ENCODE peak calls at places on chromosome 2, in six cellular contexts. D is left lung, O is cardiac muscle cell, E is PC-3, K is AG04449, P is fibroblast of the aortic adventitia. R is an unnamed sample.
A peak's percentile ranks its signal among the peaks of the same experiment; 100 is the strongest.

GRCh38 chr2:127498386-127498785 is 27.9 kb downstream of the IWS1 start:
- DNase-seq in P (peak; percentile 21), O (peak; percentile 61), D (no peak), K (peak; percentile 55), E (peak; percentile 83), R (peak; percentile 69)

GRCh38 chr2:46134531-46135229 is 162.5 kb upstream of the EPAS1 start:
- DNase-seq in O (peak; percentile 80), K (no peak), E (no peak), D (no peak), P (peak; percentile 89), R (peak; percentile 69)

GRCh38 chr2:203959265-203960034 is 22.9 kb downstream of the ICOS start:
- DNase-seq in K (no peak), D (no peak), O (no peak), E (no peak), P (no peak), R (no peak)

GRCh38 chr2:25831744-25832449 is 46.4 kb downstream of the ASXL2 start:
- DNase-seq in E (no peak), P (no peak), O (no peak), K (no peak), D (no peak), R (no peak)

GRCh38 chr2:50448556-50448955 is 583.4 kb downstream of the NRXN1 start:
- DNase-seq in E (no peak), K (no peak), O (no peak), D (no peak), P (no peak), R (no peak)

GRCh38 chr2:48712151-48712550 is 43.4 kb downstream of the LHCGR start:
- DNase-seq in E (peak; percentile 45), D (no peak), P (no peak), O (no peak), K (no peak), R (no peak)

GRCh38 chr2:62287895-62288589 is 92.1 kb downstream of the B3GNT2 start:
- DNase-seq in O (peak; percentile 52), P (peak; percentile 46), D (no peak), E (peak; percentile 92), K (no peak), R (peak; percentile 92)

GRCh38 chr2:180707867-180708205 is 272.6 kb upstream of the UBE2E3 start:
- DNase-seq in E (peak; percentile 93), P (peak; percentile 93), O (peak; percentile 91), D (no peak), K (peak; percentile 52), R (peak; percentile 98)

GRCh38 chr2:238093181-238094140 is 6.7 kb upstream of the ESPNL start:
- DNase-seq in O (no peak), E (no peak), P (no peak), D (peak; percentile 67), K (no peak), R (no peak)

GRCh38 chr2:136297974-136298373 is 180.0 kb upstream of the CXCR4 start:
- DNase-seq in K (no peak), P (no peak), O (no peak), D (no peak), E (no peak), R (no peak)

GRCh38 chr2:172928754-172929153 is 146.9 kb upstream of the MAP3K20 start:
- DNase-seq in O (peak; percentile 87), D (no peak), P (peak; percentile 76), E (no peak), K (peak; percentile 58), R (peak; percentile 39)

DNA sequence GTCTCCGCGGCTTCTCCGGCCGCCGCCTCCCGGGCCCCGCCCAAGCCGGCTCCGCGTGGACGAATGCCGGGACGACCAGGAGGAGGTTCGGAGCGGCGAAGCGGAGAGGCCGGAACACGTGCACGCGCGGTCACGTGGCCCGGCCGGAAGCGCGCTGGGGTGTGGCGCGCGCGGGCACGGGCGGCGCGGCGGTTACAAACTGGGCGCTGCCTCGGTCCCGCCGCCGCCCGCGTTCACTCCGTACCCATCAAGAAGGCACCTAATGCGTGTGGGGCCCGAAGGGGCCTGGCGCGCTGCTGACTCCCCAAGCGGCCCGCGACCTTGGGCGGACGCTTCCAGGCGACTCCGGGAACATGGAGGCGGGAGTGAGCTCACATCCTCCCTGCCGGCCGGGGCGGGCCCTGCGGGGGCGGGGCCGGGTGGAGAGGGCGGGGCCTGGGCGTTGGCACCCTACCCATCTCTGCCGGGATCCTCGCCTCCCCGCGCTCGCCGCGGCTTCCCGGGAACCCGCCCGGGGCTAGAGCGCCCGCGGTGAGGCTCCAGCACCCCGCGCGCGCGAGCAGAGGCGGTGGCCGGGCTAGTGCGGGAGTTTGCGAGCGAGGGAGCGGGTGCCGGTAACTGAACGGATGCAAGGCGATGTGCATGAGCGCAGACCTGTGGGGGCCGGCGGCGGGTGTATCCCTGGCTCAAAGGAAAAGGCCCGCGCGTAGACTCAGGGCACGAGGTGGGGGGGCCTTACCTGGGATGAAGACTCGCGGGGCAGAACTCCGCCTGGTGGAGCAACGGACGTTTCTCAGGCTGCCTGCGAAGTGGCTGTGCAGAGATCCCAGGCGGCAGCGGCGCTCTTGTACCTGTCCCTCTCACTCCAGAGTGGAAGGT is at the start of gene TMEM185B:
- DNase-seq in O (peak; percentile 88), P (peak; percentile 78), E (peak; percentile 88), K (no peak), D (peak; percentile 98), R (peak; percentile 83)
- TF ChIP-seq CTCF in O (peak; percentile 34), P (peak; percentile 42), E (peak; percentile 56), K (peak; percentile 28), D (no peak), R (peak; percentile 27)

DNA sequence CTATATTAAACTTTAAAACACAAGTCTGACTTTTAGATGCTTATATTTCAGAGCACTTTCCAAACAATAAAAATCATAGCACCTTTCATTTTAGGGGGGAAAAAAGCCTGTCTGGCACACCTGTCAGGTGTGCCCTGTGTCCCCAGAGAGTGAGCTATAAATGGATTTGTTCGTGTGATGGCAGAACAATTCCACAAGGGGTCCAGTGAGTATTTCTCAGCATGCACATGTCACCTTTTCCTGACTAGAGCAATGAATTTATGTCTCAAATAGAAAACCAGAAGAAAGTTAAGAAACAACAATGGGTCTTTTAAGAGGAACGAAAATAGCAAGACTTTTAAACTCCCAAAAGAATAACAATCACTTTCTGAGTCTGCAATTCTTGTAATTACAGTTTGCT is 55.9 kb downstream of the ACVR1C start:
- DNase-seq in O (no peak), K (no peak), D (no peak), P (no peak), E (peak; percentile 43), R (peak; percentile 29)
- TF ChIP-seq CTCF in O (no peak), K (no peak), D (peak; percentile 10), P (peak; percentile 20), E (peak; percentile 60), R (peak; percentile 43)

GRCh38 chr2:63424329-63425078 is 163.8 kb downstream of the WDPCP start:
- DNase-seq in P (peak; percentile 36), O (peak; percentile 59), E (peak; percentile 85), D (peak; percentile 50), K (no peak), R (peak; percentile 68)
- TF ChIP-seq CTCF in P (peak; percentile 34), O (peak; percentile 57), E (peak; percentile 86), D (no peak), K (peak; percentile 25), R (peak; percentile 63)

GRCh38 chr2:155021591-155021990 is 323.1 kb downstream of the KCNJ3 start:
- DNase-seq in P (no peak), D (no peak), O (no peak), K (no peak), E (no peak), R (no peak)

GRCh38 chr2:155020246-155020645 is 321.8 kb downstream of the KCNJ3 start:
- DNase-seq in D (no peak), E (no peak), P (no peak), K (no peak), O (no peak), R (no peak)

GRCh38 chr2:155026646-155027045 is 328.2 kb downstream of the KCNJ3 start:
- DNase-seq in D (no peak), E (no peak), P (no peak), O (no peak), K (no peak), R (no peak)

DNA sequence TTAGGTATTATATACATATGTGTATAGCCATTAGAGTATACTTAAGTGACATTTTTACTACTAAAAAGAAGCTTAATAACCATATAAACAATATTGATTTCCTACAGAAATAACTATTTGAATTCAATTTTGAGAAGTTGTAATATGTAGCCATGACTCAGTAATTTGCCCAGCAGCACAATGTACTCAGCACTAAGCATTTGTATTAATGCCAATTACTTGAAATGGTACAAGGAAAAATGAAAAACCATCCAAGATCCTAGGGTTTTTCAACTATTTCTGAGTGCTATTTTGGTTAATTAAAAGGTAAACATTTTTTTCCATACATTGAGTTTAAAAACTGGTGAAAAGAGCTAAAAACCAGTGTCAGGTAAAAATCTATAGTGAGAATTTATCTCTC is 324.0 kb downstream of the KCNJ3 start:
- DNase-seq in D (no peak), K (no peak), E (no peak), O (no peak), P (no peak), R (no peak)
- TF ChIP-seq CTCF in D (no peak), K (no peak), E (no peak), O (no peak), P (no peak), R (no peak)

DNA sequence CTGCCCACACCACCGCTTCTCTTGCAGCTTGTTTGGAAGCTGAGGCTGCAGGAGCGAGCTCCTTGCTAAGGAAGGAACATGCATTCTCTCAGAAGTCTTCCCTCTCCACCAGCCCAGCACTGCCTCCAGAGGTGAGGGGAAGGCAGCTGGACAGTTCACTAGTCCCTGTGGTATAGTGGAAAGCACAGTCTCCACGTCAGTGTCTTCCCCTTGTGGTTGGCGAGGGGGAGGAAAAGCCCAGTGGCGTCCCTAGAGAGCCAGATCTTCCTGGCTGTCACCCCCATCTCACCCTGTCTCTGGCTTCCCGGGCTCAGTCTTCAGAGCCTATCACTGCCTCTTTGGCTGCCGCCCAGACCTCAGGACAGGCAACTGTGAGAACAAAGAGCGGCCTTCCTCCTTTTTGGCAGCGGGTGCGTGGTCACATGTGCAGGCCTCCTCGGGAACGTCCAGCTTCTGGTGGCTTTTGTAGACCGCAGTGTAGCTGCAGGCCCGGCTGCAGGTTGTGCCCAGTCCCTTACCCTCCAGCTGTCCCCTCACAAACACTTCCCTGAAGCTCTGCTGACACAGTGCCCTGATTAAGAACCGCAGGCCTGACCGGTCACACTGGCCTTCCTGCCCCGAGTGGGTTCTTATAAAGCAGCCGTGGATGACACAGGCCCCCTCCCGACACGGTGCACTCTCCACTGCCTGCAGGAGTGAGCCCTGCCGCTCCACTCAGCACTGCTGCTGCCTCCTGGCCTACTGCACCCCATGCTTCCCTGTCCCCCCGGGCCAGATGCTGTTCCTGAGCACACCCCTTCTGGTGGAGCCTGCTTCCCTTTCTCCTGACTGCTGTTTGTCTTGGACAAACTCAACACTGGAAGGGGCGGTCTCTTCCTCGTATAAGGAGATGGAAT is 90.9 kb downstream of the RNF144A start:
- DNase-seq in P (peak; percentile 65), K (no peak), O (peak; percentile 98), D (peak; percentile 91), E (peak; percentile 69), R (peak; percentile 92)
- TF ChIP-seq CTCF in P (peak; percentile 49), K (peak; percentile 20), O (peak; percentile 64), D (peak; percentile 12), E (peak; percentile 37), R (no peak)